ENCODE peak calls at places on chromosomes 4 and X, in six cellular contexts. One of them, this sample, is unnamed.

GRCh38 chrX:131812847-131813825 is 210.0 kb upstream of the STK26 start:
- DNase-seq in neural progenitor cell: no peak
- DNase-seq in endothelial cell of umbilical vein: peak; percentile 49
- DNase-seq in fibroblast of lung: no peak
- DNase-seq in PC-3: peak; percentile 21
- DNase-seq in DND-41: peak; percentile 56
- DNase-seq in this sample: peak; percentile 97

GRCh38 chr4:140156529-140157171 is 2.7 kb upstream of the MAML3 start:
- DNase-seq in neural progenitor cell: no peak
- DNase-seq in endothelial cell of umbilical vein: no peak
- DNase-seq in fibroblast of lung: no peak
- DNase-seq in PC-3: no peak
- DNase-seq in DND-41: peak; percentile 42
- DNase-seq in this sample: peak; percentile 80

GRCh38 chrX:141405878-141406492 is 163.7 kb upstream of the SPANXC start:
- DNase-seq in neural progenitor cell: no peak
- DNase-seq in endothelial cell of umbilical vein: no peak
- DNase-seq in fibroblast of lung: peak; percentile 49
- DNase-seq in PC-3: peak; percentile 87
- DNase-seq in DND-41: no peak
- DNase-seq in this sample: no peak

GRCh38 chr4:13544556-13545393 is 467 bp upstream of the NKX3-2 start:
- DNase-seq in neural progenitor cell: peak; percentile 93
- DNase-seq in endothelial cell of umbilical vein: peak; percentile 60
- DNase-seq in fibroblast of lung: peak; percentile 71
- DNase-seq in PC-3: peak; percentile 68
- DNase-seq in DND-41: no peak
- DNase-seq in this sample: no peak

GRCh38 chr4:23737571-23737970 is 152.3 kb downstream of the PPARGC1A start:
- DNase-seq in neural progenitor cell: no peak
- DNase-seq in endothelial cell of umbilical vein: no peak
- DNase-seq in fibroblast of lung: no peak
- DNase-seq in PC-3: no peak
- DNase-seq in DND-41: no peak
- DNase-seq in this sample: no peak

GRCh38 chr4:99091174-99091573 is 2.6 kb upstream of the ADH5 start:
- DNase-seq in neural progenitor cell: no peak
- DNase-seq in endothelial cell of umbilical vein: no peak
- DNase-seq in fibroblast of lung: no peak
- DNase-seq in PC-3: no peak
- DNase-seq in DND-41: no peak
- DNase-seq in this sample: no peak

GRCh38 chrX:85627363-85627762 is 247.9 kb upstream of the POF1B start:
- DNase-seq in neural progenitor cell: peak; percentile 24
- DNase-seq in endothelial cell of umbilical vein: no peak
- DNase-seq in fibroblast of lung: no peak
- DNase-seq in PC-3: peak; percentile 39
- DNase-seq in DND-41: no peak
- DNase-seq in this sample: no peak

GRCh38 chrX:150163956-150164726 is 199.0 kb upstream of the MAMLD1 start:
- DNase-seq in neural progenitor cell: no peak
- DNase-seq in endothelial cell of umbilical vein: no peak
- DNase-seq in fibroblast of lung: no peak
- DNase-seq in PC-3: no peak
- DNase-seq in DND-41: no peak
- DNase-seq in this sample: no peak

GRCh38 chrX:9676311-9676710 is 89.3 kb downstream of the GPR143 start:
- DNase-seq in neural progenitor cell: no peak
- DNase-seq in endothelial cell of umbilical vein: no peak
- DNase-seq in fibroblast of lung: peak; percentile 15
- DNase-seq in PC-3: no peak
- DNase-seq in DND-41: no peak
- DNase-seq in this sample: no peak

GRCh38 chr4:68373513-68373912 is 23.6 kb upstream of the YTHDC1 start:
- DNase-seq in neural progenitor cell: peak; percentile 92
- DNase-seq in endothelial cell of umbilical vein: peak; percentile 82
- DNase-seq in fibroblast of lung: peak; percentile 80
- DNase-seq in PC-3: no peak
- DNase-seq in DND-41: no peak
- DNase-seq in this sample: no peak

GRCh38 chr4:45120163-45120562 is 393.8 kb upstream of the GNPDA2 start:
- DNase-seq in neural progenitor cell: no peak
- DNase-seq in endothelial cell of umbilical vein: no peak
- DNase-seq in fibroblast of lung: no peak
- DNase-seq in PC-3: no peak
- DNase-seq in DND-41: no peak
- DNase-seq in this sample: peak; percentile 89

GRCh38 chrX:41666251-41666650 is 22.5 kb upstream of the GPR34 start:
- DNase-seq in neural progenitor cell: no peak
- DNase-seq in endothelial cell of umbilical vein: no peak
- DNase-seq in fibroblast of lung: peak; percentile 70
- DNase-seq in PC-3: no peak
- DNase-seq in DND-41: no peak
- DNase-seq in this sample: no peak

GRCh38 chr4:4627111-4627510 is 85.3 kb upstream of the STX18 start:
- DNase-seq in neural progenitor cell: peak; percentile 41
- DNase-seq in endothelial cell of umbilical vein: no peak
- DNase-seq in fibroblast of lung: no peak
- DNase-seq in PC-3: no peak
- DNase-seq in DND-41: no peak
- DNase-seq in this sample: no peak

GRCh38 chr4:912548-913279 is 19.4 kb downstream of the GAK start:
- DNase-seq in neural progenitor cell: no peak
- DNase-seq in endothelial cell of umbilical vein: no peak
- DNase-seq in fibroblast of lung: no peak
- DNase-seq in PC-3: no peak
- DNase-seq in DND-41: no peak
- DNase-seq in this sample: no peak

GRCh38 chr4:105113800-105114199 is 32.9 kb upstream of the TET2 start:
- DNase-seq in neural progenitor cell: no peak
- DNase-seq in endothelial cell of umbilical vein: no peak
- DNase-seq in fibroblast of lung: peak; percentile 11
- DNase-seq in PC-3: no peak
- DNase-seq in DND-41: no peak
- DNase-seq in this sample: no peak

GRCh38 chr4:8675383-8675782 is 82.8 kb downstream of the CPZ start:
- DNase-seq in neural progenitor cell: peak; percentile 91
- DNase-seq in endothelial cell of umbilical vein: no peak
- DNase-seq in fibroblast of lung: no peak
- DNase-seq in PC-3: peak; percentile 12
- DNase-seq in DND-41: peak; percentile 18
- DNase-seq in this sample: peak; percentile 46

GRCh38 chr4:119032921-119033685 is 102.5 kb upstream of the MYOZ2 start:
- DNase-seq in neural progenitor cell: no peak
- DNase-seq in endothelial cell of umbilical vein: no peak
- DNase-seq in fibroblast of lung: no peak
- DNase-seq in PC-3: no peak
- DNase-seq in DND-41: no peak
- DNase-seq in this sample: peak; percentile 55

GRCh38 chrX:71992711-71993110 is 82.1 kb downstream of the NHSL2 start:
- DNase-seq in neural progenitor cell: no peak
- DNase-seq in endothelial cell of umbilical vein: no peak
- DNase-seq in fibroblast of lung: no peak
- DNase-seq in PC-3: no peak
- DNase-seq in DND-41: peak; percentile 4
- DNase-seq in this sample: no peak

GRCh38 chrX:1150569-1151347 is 61.7 kb downstream of the CRLF2 start:
- DNase-seq in neural progenitor cell: no peak
- DNase-seq in endothelial cell of umbilical vein: no peak
- DNase-seq in fibroblast of lung: no peak
- DNase-seq in PC-3: no peak
- DNase-seq in DND-41: no peak
- DNase-seq in this sample: no peak

GRCh38 chrX:8743126-8743732 is 11.3 kb upstream of the ANOS1 start:
- DNase-seq in neural progenitor cell: peak; percentile 59
- DNase-seq in endothelial cell of umbilical vein: peak; percentile 26
- DNase-seq in fibroblast of lung: peak; percentile 38
- DNase-seq in PC-3: peak; percentile 69
- DNase-seq in DND-41: peak; percentile 59
- DNase-seq in this sample: peak; percentile 51

GRCh38 chr4:85778809-85779124 is 303.8 kb downstream of the ARHGAP24 start:
- DNase-seq in neural progenitor cell: no peak
- DNase-seq in endothelial cell of umbilical vein: peak; percentile 83
- DNase-seq in fibroblast of lung: peak; percentile 64
- DNase-seq in PC-3: peak; percentile 24
- DNase-seq in DND-41: no peak
- DNase-seq in this sample: no peak

GRCh38 chrX:87434618-87435017 is 83.0 kb upstream of the KLHL4 start:
- DNase-seq in neural progenitor cell: no peak
- DNase-seq in endothelial cell of umbilical vein: peak; percentile 79
- DNase-seq in fibroblast of lung: no peak
- DNase-seq in PC-3: no peak
- DNase-seq in DND-41: no peak
- DNase-seq in this sample: no peak

GRCh38 chr4:122534776-122535175 is 78.3 kb upstream of the IL2 start:
- DNase-seq in neural progenitor cell: no peak
- DNase-seq in endothelial cell of umbilical vein: no peak
- DNase-seq in fibroblast of lung: no peak
- DNase-seq in PC-3: no peak
- DNase-seq in DND-41: no peak
- DNase-seq in this sample: no peak

GRCh38 chrX:13467243-13467642 is 102.2 kb upstream of the EGFL6 start:
- DNase-seq in neural progenitor cell: no peak
- DNase-seq in endothelial cell of umbilical vein: no peak
- DNase-seq in fibroblast of lung: no peak
- DNase-seq in PC-3: no peak
- DNase-seq in DND-41: no peak
- DNase-seq in this sample: no peak

GRCh38 chrX:94977986-94978385 is 1304.0 kb downstream of the FAM133A start:
- DNase-seq in neural progenitor cell: no peak
- DNase-seq in endothelial cell of umbilical vein: no peak
- DNase-seq in fibroblast of lung: no peak
- DNase-seq in PC-3: no peak
- DNase-seq in DND-41: no peak
- DNase-seq in this sample: no peak

GRCh38 chr4:130026185-130026584 is 930.2 kb downstream of the C4orf33 start:
- DNase-seq in neural progenitor cell: peak; percentile 90
- DNase-seq in endothelial cell of umbilical vein: no peak
- DNase-seq in fibroblast of lung: no peak
- DNase-seq in PC-3: no peak
- DNase-seq in DND-41: peak; percentile 30
- DNase-seq in this sample: no peak

GRCh38 chr4:7842384-7843279 is 97.0 kb downstream of the AFAP1 start:
- DNase-seq in neural progenitor cell: no peak
- DNase-seq in endothelial cell of umbilical vein: peak; percentile 95
- DNase-seq in fibroblast of lung: peak; percentile 99
- DNase-seq in PC-3: peak; percentile 92
- DNase-seq in DND-41: no peak
- DNase-seq in this sample: no peak

GRCh38 chr4:21768349-21769310 is 179.9 kb downstream of the KCNIP4 start:
- DNase-seq in neural progenitor cell: peak; percentile 63
- DNase-seq in endothelial cell of umbilical vein: peak; percentile 74
- DNase-seq in fibroblast of lung: peak; percentile 73
- DNase-seq in PC-3: peak; percentile 60
- DNase-seq in DND-41: peak; percentile 5
- DNase-seq in this sample: peak; percentile 55

GRCh38 chrX:124208675-124209074 is 123.8 kb upstream of the TEX13D start:
- DNase-seq in neural progenitor cell: no peak
- DNase-seq in endothelial cell of umbilical vein: no peak
- DNase-seq in fibroblast of lung: no peak
- DNase-seq in PC-3: no peak
- DNase-seq in DND-41: peak; percentile 83
- DNase-seq in this sample: no peak

GRCh38 chrX:71870337-71871098 is 40.1 kb upstream of the NHSL2 start:
- DNase-seq in neural progenitor cell: peak; percentile 55
- DNase-seq in endothelial cell of umbilical vein: no peak
- DNase-seq in fibroblast of lung: no peak
- DNase-seq in PC-3: peak; percentile 55
- DNase-seq in DND-41: peak; percentile 5
- DNase-seq in this sample: peak; percentile 25

GRCh38 chr4:38866973-38867477 is 581 bp upstream of the FAM114A1 start:
- DNase-seq in neural progenitor cell: no peak
- DNase-seq in endothelial cell of umbilical vein: no peak
- DNase-seq in fibroblast of lung: no peak
- DNase-seq in PC-3: no peak
- DNase-seq in DND-41: no peak
- DNase-seq in this sample: no peak
- H3K9ac ChIP-seq in neural progenitor cell: no peak overlapping the region
- H3K9ac ChIP-seq in endothelial cell of umbilical vein: peak overlapping the region; percentile 98
- H3K9ac ChIP-seq in fibroblast of lung: peak overlapping the region; percentile 61
- H3K9ac ChIP-seq in PC-3: peak overlapping the region; percentile 94
- H3K9ac ChIP-seq in DND-41: no peak overlapping the region
- H3K9ac ChIP-seq in this sample: peak overlapping the region; percentile 30

GRCh38 chr4:37760840-37761239 is 65.6 kb upstream of the PGM2 start:
- DNase-seq in neural progenitor cell: no peak
- DNase-seq in endothelial cell of umbilical vein: no peak
- DNase-seq in fibroblast of lung: no peak
- DNase-seq in PC-3: no peak
- DNase-seq in DND-41: no peak
- DNase-seq in this sample: no peak
- TF ChIP-seq CTCF in neural progenitor cell: no peak
- TF ChIP-seq CTCF in endothelial cell of umbilical vein: no peak
- TF ChIP-seq CTCF in fibroblast of lung: no peak
- TF ChIP-seq CTCF in PC-3: no peak
- TF ChIP-seq CTCF in DND-41: no peak
- TF ChIP-seq CTCF in this sample: no peak

GRCh38 chr4:25368315-25368714 is 8.7 kb upstream of the ANAPC4 start:
- DNase-seq in neural progenitor cell: no peak
- DNase-seq in endothelial cell of umbilical vein: no peak
- DNase-seq in fibroblast of lung: no peak
- DNase-seq in PC-3: no peak
- DNase-seq in DND-41: no peak
- DNase-seq in this sample: no peak
- H3K36me3 ChIP-seq in neural progenitor cell: no peaks in the 10 kb centered on the region
- H3K36me3 ChIP-seq in endothelial cell of umbilical vein: no peaks in the 10 kb centered on the region
- H3K36me3 ChIP-seq in fibroblast of lung: peaks cover 2% of the 10 kb centered on the region
- H3K36me3 ChIP-seq in PC-3: no peaks in the 10 kb centered on the region
- H3K36me3 ChIP-seq in DND-41: peaks cover 21% of the 10 kb centered on the region
- H3K36me3 ChIP-seq in this sample: no peaks in the 10 kb centered on the region

GRCh38 chrX:129452523-129452922 is 70.8 kb downstream of the SMARCA1 start:
- DNase-seq in neural progenitor cell: no peak
- DNase-seq in endothelial cell of umbilical vein: no peak
- DNase-seq in fibroblast of lung: no peak
- DNase-seq in PC-3: no peak
- DNase-seq in DND-41: no peak
- DNase-seq in this sample: no peak

GRCh38 chrX:129450123-129450522 is 73.2 kb downstream of the SMARCA1 start:
- DNase-seq in neural progenitor cell: no peak
- DNase-seq in endothelial cell of umbilical vein: no peak
- DNase-seq in fibroblast of lung: no peak
- DNase-seq in PC-3: no peak
- DNase-seq in DND-41: no peak
- DNase-seq in this sample: no peak

GRCh38 chrX:129445436-129445835 is 77.9 kb downstream of the SMARCA1 start:
- DNase-seq in neural progenitor cell: no peak
- DNase-seq in endothelial cell of umbilical vein: no peak
- DNase-seq in fibroblast of lung: no peak
- DNase-seq in PC-3: no peak
- DNase-seq in DND-41: no peak
- DNase-seq in this sample: no peak

DNA sequence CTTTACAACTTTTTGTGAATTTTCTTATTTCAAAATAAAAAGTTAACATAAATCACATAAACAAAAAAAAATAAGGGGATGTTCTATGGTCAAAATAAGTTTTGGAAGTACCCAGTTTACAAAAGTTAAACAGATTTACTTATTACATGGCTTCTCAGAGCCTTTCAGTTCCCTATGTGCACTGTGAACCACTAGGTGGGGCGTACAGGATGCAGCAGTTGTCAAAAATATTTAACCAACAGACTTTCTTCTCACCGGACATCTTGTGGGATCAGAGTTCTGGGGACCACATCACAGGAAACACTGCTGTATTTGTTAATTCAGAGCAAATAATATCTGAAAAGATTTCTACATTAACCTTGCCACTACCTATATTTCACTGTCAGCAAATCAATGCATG is 74.1 kb downstream of the SMARCA1 start:
- DNase-seq in neural progenitor cell: no peak
- DNase-seq in endothelial cell of umbilical vein: no peak
- DNase-seq in fibroblast of lung: no peak
- DNase-seq in PC-3: no peak
- DNase-seq in DND-41: no peak
- DNase-seq in this sample: no peak
- H3K9ac ChIP-seq in neural progenitor cell: no peak overlapping the region
- H3K9ac ChIP-seq in endothelial cell of umbilical vein: no peak overlapping the region
- H3K9ac ChIP-seq in fibroblast of lung: no peak overlapping the region
- H3K9ac ChIP-seq in PC-3: no peak overlapping the region
- H3K9ac ChIP-seq in DND-41: no peak overlapping the region
- H3K9ac ChIP-seq in this sample: no peak overlapping the region